ENCODE peak calls at places on chromosomes 12 and 14, in ten cellular contexts. L is adrenal gland; Q is HuH-7; V is NCI-H345; X is colonic mucosa; T is mesenchymal stem cell; J is heart right ventricle; F is activated T-helper 1 cell treated with anti-CD3 and anti-CD28 coated beads, Interleukin-2, amount 50 U/mL, for 16 hours; E is stomach; N is adipocyte. A is an unnamed sample.

GRCh38 chr12:18612971-18613370 is 124.8 kb downstream of the PLCZ1 start:
- DNase-seq in E (no peak), Q (no peak), N (no peak), L (no peak), F (no peak), X (no peak), T (no peak), V (no peak), J (no peak), A (no peak)

GRCh38 chr12:132243596-132244289 is 85.6 kb downstream of the GALNT9 start:
- DNase-seq in Q (peak), X (no peak), F (no peak), N (no peak), E (no peak), V (peak), J (no peak), T (no peak), L (no peak), A (no peak)

GRCh38 chr12:70430400-70430799 is 64.3 kb downstream of the KCNMB4 start:
- DNase-seq in E (no peak), J (no peak), L (no peak), V (no peak), X (no peak), F (no peak), Q (no peak), T (no peak), N (no peak), A (no peak)

GRCh38 chr12:107131832-107132616 is 38.7 kb upstream of the CRY1 start:
- DNase-seq in Q (peak), E (no peak), T (peak), J (peak), L (peak), X (peak), N (peak), V (peak), F (no peak), A (no peak)

GRCh38 chr12:71655495-71655894 is 8.2 kb downstream of the ZFC3H1 start:
- DNase-seq in T (no peak), J (no peak), V (no peak), X (no peak), E (no peak), Q (no peak), N (no peak), F (no peak), L (no peak), A (no peak)

GRCh38 chr14:61385002-61385685 is 63.8 kb downstream of the PRKCH start:
- DNase-seq in N (no peak), Q (no peak), F (no peak), J (no peak), L (no peak), X (no peak), T (no peak), E (no peak), V (no peak), A (peak)

GRCh38 chr12:109770861-109771670 is 57.4 kb downstream of the FAM222A start:
- DNase-seq in N (no peak), V (no peak), Q (no peak), J (no peak), F (no peak), X (no peak), L (peak), T (no peak), E (peak), A (no peak)

GRCh38 chr12:56230449-56231183 is 765 bp downstream of the SLC39A5 start:
- DNase-seq in N (no peak), J (no peak), Q (peak), F (no peak), V (no peak), L (no peak), T (no peak), E (no peak), X (peak), A (no peak)

GRCh38 chr12:108846320-108846719 is 11.1 kb downstream of the SSH1 start:
- DNase-seq in F (no peak), T (no peak), X (no peak), L (no peak), Q (no peak), E (no peak), V (no peak), J (peak), N (no peak), A (no peak)

GRCh38 chr14:64201296-64201695 is 92.9 kb downstream of the ESR2 start:
- DNase-seq in N (no peak), T (no peak), F (no peak), Q (no peak), V (no peak), J (no peak), L (no peak), E (peak), X (no peak), A (no peak)

GRCh38 chr14:44782775-44783238 is 178.9 kb downstream of the KLHL28 start:
- DNase-seq in X (no peak), Q (no peak), V (no peak), E (no peak), N (no peak), T (no peak), L (no peak), F (no peak), J (no peak), A (no peak)

GRCh38 chr12:7091660-7092228 is 501 bp downstream of the C1R start:
- DNase-seq in T (no peak), L (peak), F (no peak), N (no peak), Q (no peak), V (no peak), E (no peak), J (peak), X (peak), A (no peak)

GRCh38 chr12:4412056-4412455 is 32.5 kb upstream of the FGF23 start:
- DNase-seq in F (no peak), E (no peak), T (no peak), Q (no peak), V (no peak), L (no peak), N (no peak), X (no peak), J (no peak), A (no peak)

GRCh38 chr12:106999444-106999843 is 12.5 kb upstream of the MTERF2 start:
- DNase-seq in L (no peak), T (no peak), Q (no peak), N (no peak), X (no peak), F (no peak), E (no peak), V (no peak), J (no peak), A (no peak)

GRCh38 chr12:126706300-126706699 is 1560.7 kb upstream of the TMEM132C start:
- DNase-seq in J (no peak), E (no peak), L (no peak), F (no peak), T (no peak), N (no peak), Q (no peak), X (no peak), V (no peak), A (no peak)

GRCh38 chr14:102487204-102487577 is 22.4 kb downstream of the ANKRD9 start:
- DNase-seq in X (no peak), J (no peak), Q (no peak), T (no peak), V (no peak), N (no peak), E (no peak), L (no peak), F (no peak), A (no peak)

GRCh38 chr12:123660328-123660727 is 10.6 kb upstream of the TCTN2 start:
- DNase-seq in T (peak), L (no peak), X (no peak), N (peak), E (no peak), F (no peak), Q (no peak), J (no peak), V (no peak), A (no peak)

GRCh38 chr14:56949828-56950227 is 139.5 kb upstream of the OTX2 start:
- DNase-seq in Q (no peak), N (no peak), E (no peak), V (no peak), X (peak), J (no peak), T (no peak), F (no peak), L (no peak), A (no peak)

GRCh38 chr12:124910561-124911478 is 3.6 kb downstream of the UBC start:
- DNase-seq in E (no peak), X (peak), L (no peak), J (no peak), N (peak), T (peak), F (no peak), V (no peak), Q (no peak), A (no peak)

GRCh38 chr14:65074449-65075155 is 27.7 kb downstream of the MAX start:
- DNase-seq in F (no peak), T (no peak), V (no peak), Q (no peak), N (no peak), J (no peak), X (no peak), L (no peak), E (no peak), A (no peak)

GRCh38 chr12:124295431-124296058 is 652 bp downstream of the RFLNA start:
- DNase-seq in J (no peak), V (no peak), N (peak), L (no peak), Q (no peak), F (no peak), X (peak), T (no peak), E (no peak), A (no peak)

GRCh38 chr14:21723431-21724045 is 49.9 kb upstream of the OR4E1 start:
- DNase-seq in V (no peak), F (no peak), N (no peak), Q (peak), L (no peak), X (peak), E (no peak), T (peak), J (no peak), A (peak)

GRCh38 chr12:20868277-20868676 is 57.8 kb downstream of the SLCO1B3 start:
- DNase-seq in T (no peak), V (no peak), N (no peak), X (no peak), E (no peak), Q (no peak), F (no peak), L (no peak), J (no peak), A (no peak)

GRCh38 chr14:67480011-67480410 is 8.5 kb downstream of the TMEM229B start:
- DNase-seq in F (no peak), T (no peak), J (no peak), L (no peak), X (no peak), E (no peak), V (peak), Q (no peak), N (no peak), A (no peak)

GRCh38 chr14:75257241-75257640 is 21.4 kb upstream of the FOS start:
- DNase-seq in V (no peak), J (no peak), F (no peak), N (no peak), L (no peak), Q (no peak), X (no peak), E (no peak), T (peak), A (no peak)

GRCh38 chr12:109993091-109993490 is 3.1 kb downstream of the GIT2 start:
- DNase-seq in L (no peak), Q (no peak), N (no peak), X (no peak), V (no peak), J (no peak), E (no peak), F (no peak), T (no peak), A (no peak)

GRCh38 chr12:75606146-75606545 is 94.7 kb upstream of the KRR1 start:
- DNase-seq in L (no peak), Q (no peak), F (no peak), T (no peak), X (no peak), N (no peak), J (no peak), V (no peak), E (no peak), A (no peak)

GRCh38 chr14:22979748-22980392 is 2.5 kb downstream of the AJUBA start:
- DNase-seq in L (no peak), X (no peak), V (no peak), E (no peak), F (no peak), T (no peak), J (no peak), N (peak), Q (no peak), A (no peak)

GRCh38 chr14:64110832-64111231 is 183.3 kb downstream of the ESR2 start:
- DNase-seq in E (no peak), J (no peak), X (no peak), N (no peak), L (no peak), Q (no peak), V (no peak), F (no peak), T (no peak), A (no peak)

GRCh38 chr14:99581371-99581770 is 22.6 kb downstream of the CCDC85C start:
- DNase-seq in F (no peak), Q (no peak), E (no peak), T (no peak), L (no peak), N (no peak), V (no peak), X (no peak), J (no peak), A (no peak)

GRCh38 chr12:115259968-115260806 is 576.2 kb upstream of the TBX3 start:
- DNase-seq in N (no peak), T (no peak), F (no peak), Q (no peak), E (no peak), V (no peak), X (no peak), L (no peak), J (no peak), A (no peak)

A was measured in CD4-positive, alpha-beta T cell.